ENCODE peak calls at places on chromosome 10, in ten cellular contexts. O is stimulated activated naive CD4-positive, alpha-beta T cell treated with Interleukin-2 at 50 U/mL for 16 hours; W is activated T-cell treated with anti-CD3 and anti-CD28 coated beads for 1 hour; C is frontal cortex; B is ascending aorta; R is foreskin keratinocyte; N is OCI-LY7; V is RCC 7860; Y is fibroblast of mammary gland; F is NCI-H446. P is an unnamed sample.

GRCh38 chr10:13709931-13710690 is 123.3 kb downstream of the PRPF18 start:
- DNase-seq in R (no peak), V (no peak), F (peak), N (no peak), W (no peak), Y (peak), O (no peak), B (no peak), C (no peak), P (no peak)

GRCh38 chr10:104337985-104338735 is at the start of gene ITPRIP:
- DNase-seq in B (peak), O (peak), V (peak), F (peak), R (peak), W (peak), Y (peak), C (peak), N (peak), P (peak)

GRCh38 chr10:14032406-14032998 is 298.2 kb downstream of the FRMD4A start:
- DNase-seq in B (no peak), W (peak), O (peak), V (no peak), Y (peak), R (no peak), C (no peak), N (peak), F (no peak), P (peak)

GRCh38 chr10:46096426-46096825 is 50.4 kb upstream of the MSMB start:
- DNase-seq in W (no peak), O (no peak), V (peak), C (no peak), F (no peak), Y (peak), B (no peak), R (no peak), N (no peak), P (no peak)

GRCh38 chr10:31757831-31758230 is 170.8 kb downstream of the ARHGAP12 start:
- DNase-seq in C (no peak), W (no peak), R (no peak), V (no peak), B (no peak), O (no peak), F (peak), Y (peak), N (no peak), P (no peak)

GRCh38 chr10:556971-557370 is 132.5 kb downstream of the DIP2C start:
- DNase-seq in F (no peak), C (no peak), Y (no peak), O (no peak), N (no peak), W (no peak), V (no peak), B (no peak), R (no peak), P (no peak)

GRCh38 chr10:69464801-69465401 is 13.6 kb downstream of the TSPAN15 start:
- DNase-seq in B (no peak), R (no peak), W (no peak), V (no peak), N (no peak), C (peak), Y (no peak), O (no peak), F (no peak), P (peak)

GRCh38 chr10:9091515-9092093 is 1037.1 kb downstream of the GATA3 start:
- DNase-seq in W (no peak), F (no peak), N (no peak), O (peak), Y (no peak), R (no peak), V (no peak), B (no peak), C (no peak), P (no peak)

GRCh38 chr10:121854809-121855445 is 72.9 kb downstream of the ATE1 start:
- DNase-seq in V (no peak), F (no peak), B (no peak), W (no peak), Y (no peak), N (peak), C (no peak), O (no peak), R (no peak), P (no peak)

GRCh38 chr10:4359003-4359402 is 467.0 kb upstream of the AKR1E2 start:
- DNase-seq in C (no peak), R (no peak), Y (peak), W (no peak), V (no peak), F (no peak), N (no peak), B (no peak), O (no peak), P (no peak)

GRCh38 chr10:72935358-72935757 is 19.2 kb downstream of the PLA2G12B start:
- DNase-seq in N (no peak), C (no peak), Y (peak), R (peak), V (peak), O (no peak), B (no peak), F (no peak), W (no peak), P (no peak)

GRCh38 chr10:10891437-10891836 is 126.2 kb upstream of the CELF2 start:
- DNase-seq in W (no peak), N (no peak), Y (peak), R (peak), C (no peak), B (no peak), F (no peak), O (no peak), V (no peak), P (no peak)

GRCh38 chr10:28200804-28201203 is 102.1 kb downstream of the MPP7 start:
- DNase-seq in R (peak), Y (peak), O (no peak), W (no peak), F (no peak), N (no peak), C (no peak), B (no peak), V (no peak), P (no peak)

GRCh38 chr10:45513586-45513985 is 139.6 kb downstream of the ALOX5 start:
- DNase-seq in B (no peak), C (no peak), N (no peak), Y (no peak), W (no peak), F (no peak), R (no peak), O (no peak), V (no peak), P (no peak)

GRCh38 chr10:30639946-30640786 is 10.6 kb upstream of the LYZL2 start:
- DNase-seq in W (no peak), N (peak), C (peak), F (peak), B (no peak), R (peak), O (no peak), V (peak), Y (peak), P (peak)

GRCh38 chr10:71473671-71474599 is 77.2 kb downstream of the CDH23 start:
- DNase-seq in C (no peak), F (no peak), N (no peak), Y (no peak), W (no peak), O (no peak), R (no peak), B (no peak), V (no peak), P (no peak)

GRCh38 chr10:34280599-34281374 is 534.3 kb downstream of the PARD3 start:
- DNase-seq in F (no peak), B (peak), C (no peak), Y (peak), N (no peak), V (peak), O (no peak), W (no peak), R (peak), P (no peak)

GRCh38 chr10:71753960-71754505 is 19.3 kb downstream of the VSIR start:
- DNase-seq in F (no peak), W (no peak), N (no peak), O (no peak), V (no peak), C (no peak), B (no peak), Y (no peak), R (no peak), P (no peak)

GRCh38 chr10:86071145-86071544 is 295.4 kb downstream of the GRID1 start:
- DNase-seq in N (no peak), F (no peak), O (no peak), B (no peak), W (no peak), C (no peak), Y (no peak), R (no peak), V (no peak), P (no peak)